ENCODE peak calls at places on chromosome 12, in seven cellular contexts. F is stomach; V is naive thymus-derived CD4-positive, alpha-beta T cell; K is activated T-helper 9 cell treated with anti-CD3 and anti-CD28 coated beads, Interleukin-2, amount 50 U/mL, for 16 hours; D is fibroblast of the aortic adventitia; M is H7; Y is HT1080. U is an unnamed sample.
A peak's percentile ranks its signal among the peaks of the same experiment; 100 is the strongest.

GRCh38 chr12:5580911-5581488 is 149.1 kb downstream of the NTF3 start:
- DNase-seq in Y (no peak), D (no peak), V (no peak), M (no peak), K (no peak), F (no peak), U (no peak)

GRCh38 chr12:107320031-107320928 is 226.9 kb upstream of the CRY1 start:
- DNase-seq in Y (peak; percentile 73), M (peak; percentile 84), F (no peak), K (peak; percentile 74), D (peak; percentile 63), V (peak; percentile 87), U (peak; percentile 69)

GRCh38 chr12:120462099-120462640 is 7.4 kb downstream of the SRSF9 start:
- DNase-seq in F (no peak), Y (no peak), V (no peak), M (no peak), D (no peak), K (no peak), U (no peak)

GRCh38 chr12:26028953-26029740 is 70.7 kb downstream of the RASSF8 start:
- DNase-seq in Y (peak; percentile 31), F (no peak), D (peak; percentile 85), K (no peak), V (peak; percentile 54), M (peak; percentile 27), U (peak; percentile 17)

GRCh38 chr12:50017047-50017446 is 8.2 kb downstream of the RACGAP1 start:
- DNase-seq in K (no peak), M (no peak), Y (no peak), D (peak; percentile 95), V (no peak), F (peak; percentile 51), U (no peak)

GRCh38 chr12:749871-750270 is 2.5 kb upstream of the WNK1 start:
- DNase-seq in Y (no peak), D (no peak), F (no peak), V (no peak), M (no peak), K (no peak), U (no peak)

GRCh38 chr12:124359671-124360581 is 65.0 kb downstream of the RFLNA start:
- DNase-seq in D (peak; percentile 57), M (no peak), K (no peak), F (peak; percentile 94), Y (no peak), V (no peak), U (no peak)

GRCh38 chr12:60501124-60501729 is 905.4 kb downstream of the SLC16A7 start:
- DNase-seq in Y (peak; percentile 4), D (peak; percentile 34), F (no peak), V (no peak), K (no peak), M (no peak), U (no peak)

GRCh38 chr12:65121049-65121955 is at the start of gene WIF1:
- DNase-seq in V (no peak), K (no peak), F (peak; percentile 45), M (peak; percentile 84), Y (no peak), D (no peak), U (no peak)

GRCh38 chr12:127943481-127944210 is 323.3 kb upstream of the TMEM132C start:
- DNase-seq in Y (no peak), V (no peak), K (no peak), D (peak; percentile 54), F (no peak), M (no peak), U (no peak)

GRCh38 chr12:53966385-53967133 is 6.4 kb upstream of the HOXC11 start:
- DNase-seq in D (no peak), M (peak; percentile 62), Y (no peak), F (no peak), V (no peak), K (no peak), U (no peak)

GRCh38 chr12:7058163-7058845 is 2.2 kb upstream of the C1S start:
- DNase-seq in D (no peak), M (no peak), K (no peak), F (no peak), Y (no peak), V (no peak), U (peak; percentile 53)

GRCh38 chr12:4280351-4281163 is 7.0 kb downstream of the CCND2 start:
- DNase-seq in F (no peak), Y (no peak), M (peak; percentile 23), D (no peak), V (no peak), K (no peak), U (no peak)

GRCh38 chr12:120121766-120122293 is 5.3 kb upstream of the RAB35 start:
- DNase-seq in V (no peak), F (no peak), K (no peak), Y (no peak), D (no peak), M (no peak), U (peak; percentile 81)

GRCh38 chr12:124654666-124655316 is 87.4 kb upstream of the NCOR2 start:
- DNase-seq in K (no peak), M (peak; percentile 60), Y (no peak), V (no peak), F (peak; percentile 57), D (no peak), U (no peak)

GRCh38 chr12:14257303-14257733 is 108.2 kb upstream of the ATF7IP start:
- DNase-seq in M (no peak), K (no peak), F (no peak), Y (no peak), V (no peak), D (no peak), U (no peak)

GRCh38 chr12:75699251-75699650 is 187.8 kb upstream of the KRR1 start:
- DNase-seq in K (no peak), Y (no peak), V (no peak), D (no peak), F (no peak), M (no peak), U (no peak)

GRCh38 chr12:11652351-11653040 is 3.0 kb downstream of the ETV6 start:
- DNase-seq in K (no peak), D (peak; percentile 39), F (peak; percentile 42), V (no peak), M (no peak), Y (peak; percentile 57), U (no peak)

GRCh38 chr12:46887870-46888269 is 62.1 kb upstream of the SLC38A4 start:
- DNase-seq in V (no peak), F (no peak), M (no peak), K (no peak), Y (no peak), D (no peak), U (no peak)

GRCh38 chr12:22979854-22980253 is 354.9 kb downstream of the ETNK1 start:
- DNase-seq in F (no peak), M (no peak), V (no peak), K (no peak), D (no peak), Y (peak; percentile 55), U (no peak)

GRCh38 chr12:120235369-120236123 is 30.0 kb downstream of the PXN start:
- DNase-seq in V (no peak), Y (no peak), M (peak; percentile 82), D (no peak), F (no peak), K (no peak), U (no peak)

GRCh38 chr12:14910090-14910915 is 24.6 kb upstream of the MGP start:
- DNase-seq in D (peak; percentile 37), K (no peak), Y (peak; percentile 90), F (no peak), M (no peak), V (no peak), U (no peak)

GRCh38 chr12:85322715-85323114 is 42.7 kb downstream of the ALX1 start:
- DNase-seq in F (no peak), Y (no peak), D (peak; percentile 5), V (no peak), K (no peak), M (no peak), U (no peak)

GRCh38 chr12:49043856-49044258 is 16.7 kb downstream of the KMT2D start:
- DNase-seq in K (peak; percentile 62), M (peak; percentile 95), Y (no peak), D (peak; percentile 50), F (peak; percentile 60), V (peak; percentile 75), U (peak; percentile 34)

GRCh38 chr12:685388-685787 is 22.1 kb upstream of the NINJ2 start:
- DNase-seq in M (no peak), V (peak; percentile 95), K (peak; percentile 68), Y (peak; percentile 68), F (no peak), D (no peak), U (no peak)

GRCh38 chr12:43094886-43095285 is 457.1 kb downstream of the ADAMTS20 start:
- DNase-seq in F (no peak), K (no peak), V (no peak), Y (no peak), D (peak; percentile 53), M (no peak), U (no peak)

GRCh38 chr12:19453961-19454360 is 14.7 kb downstream of the AEBP2 start:
- DNase-seq in K (no peak), D (no peak), F (no peak), Y (no peak), M (no peak), V (no peak), U (no peak)

GRCh38 chr12:20946732-20947131 is 136.2 kb downstream of the SLCO1B3 start:
- DNase-seq in K (no peak), V (no peak), F (no peak), D (peak; percentile 12), Y (peak; percentile 27), M (peak; percentile 1), U (peak; percentile 1)